ENCODE peak calls at places on chromosomes 4 and X, in seven cellular contexts. D is neural progenitor cell; J is testis; S is CD8-positive, alpha-beta memory T cell; K is uterus; U is Karpas-422; V is endothelial cell of umbilical vein. Q is an unnamed sample. For H3K4me1, the result is how much of the 10 kb centered on the place peaks cover.

GRCh38 chr4:127162741-127163140 is 470.0 kb upstream of the INTU start:
- DNase-seq in J (no peak), S (no peak), U (no peak), K (no peak), D (no peak), V (no peak), Q (peak)

GRCh38 chrX:637660-638481 is 7.3 kb downstream of the SHOX start:
- DNase-seq in U (no peak), J (no peak), K (no peak), D (peak), V (no peak), S (no peak), Q (no peak)

GRCh38 chr4:80420638-80421037 is 85.1 kb downstream of the CFAP299 start:
- DNase-seq in J (no peak), K (no peak), V (no peak), S (no peak), D (no peak), U (no peak), Q (no peak)

GRCh38 chr4:10460313-10461047 is 3.3 kb upstream of the ZNF518B start:
- DNase-seq in D (no peak), U (no peak), J (no peak), S (no peak), V (no peak), K (no peak), Q (no peak)

GRCh38 chr4:77169496-77169895 is 12.5 kb downstream of the CCNG2 start:
- DNase-seq in J (no peak), S (no peak), K (no peak), D (peak), V (no peak), U (no peak), Q (peak)

GRCh38 chrX:9885150-9885549 is 82.0 kb upstream of the CLDN34 start:
- DNase-seq in S (peak), J (peak), D (peak), V (peak), U (peak), K (no peak), Q (peak)

GRCh38 chrX:29726811-29727210 is 488.6 kb upstream of the MAGEB2 start:
- DNase-seq in D (no peak), J (peak), S (no peak), U (no peak), K (no peak), V (no peak), Q (no peak)

GRCh38 chr4:159855731-159856130 is 752.9 kb downstream of the RAPGEF2 start:
- DNase-seq in S (no peak), U (no peak), J (no peak), V (no peak), D (peak), K (no peak), Q (no peak)

GRCh38 chrX:69493193-69493592 is 10.9 kb upstream of the NALF2 start:
- DNase-seq in K (no peak), S (no peak), V (peak), D (peak), U (peak), J (peak), Q (no peak)

GRCh38 chrX:40479777-40480318 is 100.9 kb upstream of the ATP6AP2 start:
- DNase-seq in J (no peak), V (no peak), D (no peak), S (no peak), K (no peak), U (no peak), Q (no peak)

GRCh38 chr4:125750827-125751466 is 436.2 kb downstream of the FAT4 start:
- DNase-seq in J (peak), V (peak), S (no peak), D (peak), U (no peak), K (no peak), Q (peak)

GRCh38 chr4:100489316-100489715 is 28.5 kb downstream of the EMCN start:
- DNase-seq in D (no peak), U (no peak), V (no peak), J (no peak), S (no peak), K (no peak), Q (peak)

GRCh38 chrX:23776363-23776762 is 6.6 kb upstream of the SAT1 start:
- DNase-seq in V (no peak), D (no peak), J (no peak), U (peak), K (no peak), S (no peak), Q (no peak)

GRCh38 chrX:23779025-23779424 is 3.9 kb upstream of the SAT1 start:
- DNase-seq in S (no peak), U (no peak), V (peak), D (no peak), J (no peak), K (no peak), Q (peak)

GRCh38 chrX:23770142-23770541 is 12.8 kb upstream of the SAT1 start:
- DNase-seq in S (no peak), D (no peak), K (no peak), U (peak), V (no peak), J (no peak), Q (no peak)

DNA sequence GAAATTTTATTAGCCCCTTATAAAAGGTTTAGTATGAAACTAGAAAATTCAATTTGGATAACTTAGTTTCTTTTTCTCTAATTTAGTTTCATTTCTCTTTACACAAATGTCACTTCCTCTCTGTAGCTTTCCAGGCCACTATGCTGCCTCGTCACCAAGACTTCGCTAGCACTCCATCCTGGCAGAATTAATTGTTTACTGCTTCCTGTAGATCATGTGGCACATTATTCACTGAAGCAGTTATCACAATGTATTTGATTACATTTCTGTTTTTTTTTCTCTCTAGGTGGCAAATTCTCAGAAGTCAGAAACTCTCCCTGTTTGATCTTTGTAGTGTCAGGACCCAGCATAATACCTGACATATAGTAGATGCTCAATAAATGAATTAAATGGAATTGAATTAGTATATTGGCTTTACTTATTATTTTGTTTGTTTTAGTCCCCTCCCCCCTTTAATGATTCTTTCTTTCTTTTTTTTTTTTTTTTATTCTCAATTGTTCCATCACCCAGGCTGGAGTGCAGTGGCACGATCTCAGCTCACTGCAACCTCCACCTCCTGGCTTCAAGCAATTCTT is 9.3 kb upstream of the SAT1 start:
- DNase-seq in U (peak), D (no peak), S (peak), J (no peak), V (peak), K (no peak), Q (no peak)
- H3K4me1 ChIP-seq in U (under half), D (under half), S (under half), J (under half), V (under half), K (under half), Q (under half)

GRCh38 chr4:102809691-102810090 is 17.7 kb downstream of the UBE2D3 start:
- DNase-seq in U (no peak), J (no peak), V (peak), D (no peak), K (no peak), S (no peak), Q (peak)

GRCh38 chr4:102807345-102807744 is 20.0 kb downstream of the UBE2D3 start:
- DNase-seq in D (no peak), V (no peak), K (no peak), U (no peak), J (no peak), S (no peak), Q (no peak)

GRCh38 chr4:102808009-102808408 is 19.3 kb downstream of the UBE2D3 start:
- DNase-seq in J (no peak), V (no peak), U (no peak), D (no peak), S (no peak), K (no peak), Q (no peak)

DNA sequence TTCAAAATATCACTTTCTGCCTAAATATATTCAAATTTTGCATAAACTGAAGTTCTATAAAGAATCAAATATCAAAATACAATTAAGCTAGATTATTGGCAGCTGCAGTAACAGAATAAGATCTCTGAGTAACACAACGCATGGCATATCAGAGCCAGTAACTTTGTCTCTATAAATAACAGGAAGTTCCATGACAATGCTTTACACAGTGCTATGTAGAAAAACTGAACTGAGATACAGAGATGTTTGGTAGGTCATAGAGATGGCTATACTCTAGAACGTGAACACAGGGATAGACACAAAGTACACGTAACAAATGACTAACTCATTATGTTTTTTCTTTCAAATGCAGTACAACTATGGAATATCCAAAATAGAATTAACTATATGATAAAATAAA is 18.2 kb downstream of the UBE2D3 start:
- DNase-seq in D (no peak), U (no peak), S (no peak), K (no peak), J (no peak), V (peak), Q (no peak)
- H3K4me1 ChIP-seq in D (under half), U (half or more), S (half or more), K (under half), J (under half), V (under half), Q (under half)

GRCh38 chr4:108375434-108375833 is 206.7 kb upstream of the LEF1 start:
- DNase-seq in J (no peak), K (no peak), D (no peak), V (no peak), U (no peak), S (no peak), Q (no peak)

GRCh38 chr4:108370826-108371225 is 202.1 kb upstream of the LEF1 start:
- DNase-seq in J (no peak), S (no peak), V (no peak), U (no peak), K (no peak), D (no peak), Q (no peak)

GRCh38 chr4:108370291-108370690 is 201.6 kb upstream of the LEF1 start:
- DNase-seq in V (no peak), U (no peak), K (no peak), D (peak), J (no peak), S (peak), Q (no peak)

GRCh38 chr4:108369035-108369655 is 200.4 kb upstream of the LEF1 start:
- DNase-seq in K (no peak), U (no peak), V (no peak), J (no peak), S (no peak), D (no peak), Q (no peak)

GRCh38 chr4:108372678-108373077 is 203.9 kb upstream of the LEF1 start:
- DNase-seq in S (peak), J (no peak), D (no peak), U (no peak), V (no peak), K (no peak), Q (no peak)
- H3K4me1 ChIP-seq in S (under half), J (under half), D (under half), U (under half), V (under half), K (under half), Q (under half)

DNA sequence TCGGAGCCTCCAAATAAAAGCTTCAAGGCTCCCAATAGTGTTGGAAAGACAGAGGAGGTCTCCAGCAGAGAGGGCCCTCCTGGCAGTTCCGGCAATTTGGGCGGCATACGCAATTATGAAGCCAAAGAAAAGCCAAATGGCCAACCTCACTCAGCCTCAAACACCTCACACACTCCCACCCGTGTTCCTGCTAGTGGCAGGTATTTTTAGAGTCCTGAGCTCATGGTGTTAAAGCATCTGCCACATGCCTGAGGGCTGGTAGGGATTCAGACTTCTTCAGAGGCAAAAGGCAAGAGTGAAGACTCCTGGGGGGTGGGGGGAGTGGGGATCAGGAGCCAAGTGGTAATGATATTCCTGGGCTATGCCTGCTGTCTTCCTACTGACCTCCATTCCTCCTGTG is 7.4 kb downstream of the RAB33A start:
- DNase-seq in D (no peak), K (no peak), J (no peak), V (no peak), S (no peak), U (no peak), Q (no peak)
- H3K4me1 ChIP-seq in D (under half), K (under half), J (under half), V (under half), S (under half), U (under half), Q (under half)

GRCh38 chr4:5924466-5925125 is 31.7 kb upstream of the CRMP1 start:
- DNase-seq in J (no peak), D (no peak), K (no peak), V (no peak), U (no peak), S (no peak), Q (no peak)

GRCh38 chr4:5921981-5922380 is 29.1 kb upstream of the CRMP1 start:
- DNase-seq in D (peak), S (no peak), U (no peak), V (no peak), J (no peak), K (no peak), Q (no peak)

GRCh38 chr4:5921578-5921977 is 28.7 kb upstream of the CRMP1 start:
- DNase-seq in S (no peak), J (no peak), U (peak), V (no peak), K (no peak), D (no peak), Q (no peak)

GRCh38 chr4:5922556-5922955 is 29.7 kb upstream of the CRMP1 start:
- DNase-seq in J (no peak), V (no peak), D (no peak), S (no peak), U (no peak), K (no peak), Q (no peak)

GRCh38 chr4:5923306-5923830 is 30.5 kb upstream of the CRMP1 start:
- DNase-seq in U (no peak), S (no peak), D (no peak), V (no peak), J (no peak), K (no peak), Q (no peak)
- H3K4me1 ChIP-seq in U (half or more), S (under half), D (under half), V (under half), J (under half), K (under half), Q (under half)

DNA sequence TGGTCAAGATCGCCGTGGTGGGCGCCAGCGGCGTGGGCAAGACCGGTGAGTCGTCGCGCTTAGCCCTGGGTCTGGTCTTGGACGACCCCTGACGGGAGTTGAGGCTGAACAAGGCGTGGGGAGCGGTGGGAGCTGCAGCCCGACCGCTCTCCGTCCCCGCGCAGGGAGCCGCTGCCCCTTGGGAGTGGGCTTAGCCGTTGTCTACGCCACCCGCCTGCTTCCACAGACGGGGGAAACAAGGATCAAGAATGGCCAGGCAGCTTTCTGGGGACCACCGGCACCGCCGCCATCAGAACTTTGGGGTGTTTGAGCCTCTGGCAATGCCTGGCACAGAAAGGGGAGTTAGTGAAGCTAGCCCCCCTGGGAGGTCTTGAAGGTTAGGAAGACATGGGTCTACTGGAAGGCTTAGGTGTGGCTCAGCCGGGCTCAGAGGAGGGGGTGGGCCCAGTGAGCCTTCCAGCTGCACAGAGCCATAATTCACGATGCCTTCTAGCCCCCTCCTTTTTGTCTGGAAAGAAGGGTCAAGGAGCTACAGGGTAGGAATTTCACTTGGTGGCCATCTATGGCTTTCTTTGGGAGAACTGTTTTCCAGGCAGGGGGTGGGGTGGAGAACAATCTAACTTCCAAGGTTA is 604 bp downstream of the RASL11B start:
- DNase-seq in D (no peak), S (no peak), V (peak), J (no peak), U (no peak), K (no peak), Q (no peak)
- H3K4me1 ChIP-seq in D (under half), S (under half), V (under half), J (under half), U (under half), K (under half), Q (under half)

GRCh38 chrX:134691453-134691852 is 33.2 kb upstream of the PLAC1 start:
- DNase-seq in V (no peak), J (no peak), K (no peak), U (no peak), S (no peak), D (no peak), Q (no peak)

GRCh38 chrX:134693644-134694043 is 35.4 kb upstream of the PLAC1 start:
- DNase-seq in V (no peak), J (no peak), U (no peak), D (no peak), K (no peak), S (no peak), Q (no peak)

GRCh38 chrX:134692233-134692632 is 34.0 kb upstream of the PLAC1 start:
- DNase-seq in V (no peak), D (no peak), K (no peak), S (no peak), J (no peak), U (no peak), Q (no peak)

GRCh38 chrX:134694333-134694925 is 36.2 kb upstream of the PLAC1 start:
- DNase-seq in J (no peak), U (no peak), V (no peak), S (no peak), D (no peak), K (no peak), Q (no peak)

GRCh38 chrX:134692990-134693389 is 34.7 kb upstream of the PLAC1 start:
- DNase-seq in K (no peak), S (no peak), U (no peak), V (peak), J (no peak), D (no peak), Q (peak)
- H3K4me1 ChIP-seq in K (under half), S (under half), U (under half), V (under half), J (under half), D (under half), Q (under half)

DNA sequence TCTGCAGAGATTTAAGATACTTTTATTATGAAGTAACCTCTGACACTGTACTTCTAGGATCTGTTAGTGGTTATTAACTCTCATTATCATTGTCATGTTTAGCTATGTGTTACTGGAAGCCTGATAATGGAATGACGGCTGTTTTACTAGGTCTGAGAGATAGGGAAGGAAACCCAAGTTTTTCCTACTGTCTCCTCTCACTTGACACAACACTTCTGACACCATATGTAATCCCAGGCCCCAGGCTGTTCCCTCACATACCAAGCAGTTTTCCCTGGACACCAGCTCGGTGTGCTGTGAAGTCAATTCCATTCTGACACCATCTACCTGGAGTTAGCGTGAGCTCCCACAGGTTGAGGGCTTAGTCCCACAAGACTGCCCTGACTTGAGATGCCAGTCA is 85.6 kb downstream of the ZNF674 start:
- DNase-seq in S (no peak), U (no peak), V (no peak), D (no peak), J (no peak), K (no peak), Q (no peak)
- H3K4me1 ChIP-seq in S (under half), U (under half), V (under half), D (under half), J (under half), K (under half), Q (under half)

DNA sequence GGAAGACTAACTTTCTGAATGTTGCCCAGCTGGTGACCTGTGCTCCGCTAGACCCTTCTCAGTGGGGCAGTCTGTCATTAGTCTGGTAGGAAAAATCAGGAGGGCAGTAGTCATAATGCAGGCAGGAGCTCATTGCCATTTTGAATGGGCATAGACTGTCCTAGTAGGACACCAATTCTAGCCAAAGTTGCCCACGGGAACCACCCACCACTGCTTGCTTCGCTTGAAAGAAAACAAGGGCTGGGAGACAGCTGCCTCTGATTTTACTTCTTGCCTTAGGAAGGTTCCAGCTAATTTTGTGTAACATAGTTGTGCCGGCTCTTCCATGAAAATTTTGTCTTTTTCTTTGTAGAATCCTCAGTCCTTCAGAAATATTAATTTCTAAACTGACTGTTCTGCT is 23.3 kb downstream of the HOPX start:
- DNase-seq in U (no peak), V (no peak), D (no peak), J (no peak), K (no peak), S (no peak), Q (no peak)
- H3K4me1 ChIP-seq in U (under half), V (under half), D (under half), J (under half), K (under half), S (under half), Q (under half)

GRCh38 chrX:7266261-7266660 is 118.3 kb upstream of the PUDP start:
- DNase-seq in U (no peak), J (no peak), D (no peak), K (no peak), V (no peak), S (no peak), Q (no peak)

GRCh38 chrX:7272301-7272700 is 124.3 kb upstream of the PUDP start:
- DNase-seq in K (no peak), V (no peak), J (no peak), U (no peak), S (no peak), D (no peak), Q (no peak)

GRCh38 chrX:7264399-7264798 is 116.4 kb upstream of the PUDP start:
- DNase-seq in D (no peak), J (no peak), U (peak), V (no peak), S (no peak), K (no peak), Q (no peak)

DNA sequence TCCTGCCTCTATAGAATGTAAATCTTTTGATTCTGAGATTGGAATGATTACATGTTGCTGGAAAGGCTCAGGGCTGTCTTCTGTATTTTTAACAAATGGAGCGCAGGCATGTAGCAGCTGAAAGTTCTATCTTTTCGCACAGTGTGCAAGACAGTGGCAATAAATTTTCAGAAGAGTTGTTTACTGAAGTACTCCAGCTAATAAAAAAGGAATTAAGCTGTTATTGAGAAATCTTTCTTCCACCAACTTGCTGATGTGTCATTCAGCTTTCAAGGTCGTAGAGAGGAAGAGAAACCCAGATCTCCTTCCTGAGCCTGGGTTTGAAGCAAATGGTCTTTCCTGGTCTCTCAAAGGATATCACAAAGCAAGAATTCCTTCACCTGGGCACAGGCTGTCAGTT is 122.1 kb upstream of the PUDP start:
- DNase-seq in V (no peak), K (no peak), J (no peak), U (no peak), S (no peak), D (no peak), Q (no peak)
- H3K4me1 ChIP-seq in V (under half), K (under half), J (under half), U (under half), S (under half), D (under half), Q (under half)